ENCODE peak calls at places on chromosomes 13 and 19, in five cellular contexts. One of them, this sample, is unnamed. For H3K27me3 and H3K9me3, the result is how much of the 10 kb centered on the place peaks cover.

GRCh38 chr19:40807147-40808020 is 8.4 kb downstream of the EGLN2 start:
- DNase-seq in heart right ventricle: no peak
- DNase-seq in ascending aorta: no peak
- DNase-seq in endodermal cell: peak
- DNase-seq in CD4-positive, alpha-beta T cell: no peak
- DNase-seq in this sample: peak

GRCh38 chr13:100235311-100235901 is 146.5 kb downstream of the PCCA start:
- DNase-seq in heart right ventricle: peak
- DNase-seq in ascending aorta: no peak
- DNase-seq in endodermal cell: no peak
- DNase-seq in CD4-positive, alpha-beta T cell: no peak
- DNase-seq in this sample: peak

GRCh38 chr19:23283925-23284324 is 33.7 kb upstream of the ZNF724 start:
- DNase-seq in heart right ventricle: peak
- DNase-seq in ascending aorta: peak
- DNase-seq in endodermal cell: peak
- DNase-seq in CD4-positive, alpha-beta T cell: peak
- DNase-seq in this sample: peak

GRCh38 chr13:114202581-114202980 is 23.5 kb downstream of the CFAP97D2 start:
- DNase-seq in heart right ventricle: no peak
- DNase-seq in ascending aorta: no peak
- DNase-seq in endodermal cell: no peak
- DNase-seq in CD4-positive, alpha-beta T cell: no peak
- DNase-seq in this sample: no peak

GRCh38 chr13:34864650-34865049 is 77.4 kb upstream of the NBEA start:
- DNase-seq in heart right ventricle: no peak
- DNase-seq in ascending aorta: no peak
- DNase-seq in endodermal cell: no peak
- DNase-seq in CD4-positive, alpha-beta T cell: no peak
- DNase-seq in this sample: no peak

GRCh38 chr19:17091758-17092333 is 16.3 kb downstream of the MYO9B start:
- DNase-seq in heart right ventricle: no peak
- DNase-seq in ascending aorta: no peak
- DNase-seq in endodermal cell: no peak
- DNase-seq in CD4-positive, alpha-beta T cell: no peak
- DNase-seq in this sample: no peak

GRCh38 chr19:32647361-32647760 is 27.6 kb downstream of the ANKRD27 start:
- DNase-seq in heart right ventricle: no peak
- DNase-seq in ascending aorta: no peak
- DNase-seq in endodermal cell: no peak
- DNase-seq in CD4-positive, alpha-beta T cell: no peak
- DNase-seq in this sample: no peak

GRCh38 chr13:81133066-81133465 is 792.1 kb upstream of the SPRY2 start:
- DNase-seq in heart right ventricle: no peak
- DNase-seq in ascending aorta: no peak
- DNase-seq in endodermal cell: no peak
- DNase-seq in CD4-positive, alpha-beta T cell: no peak
- DNase-seq in this sample: no peak

GRCh38 chr19:58374200-58374599 is 6.6 kb downstream of the ZNF837 start:
- DNase-seq in heart right ventricle: no peak
- DNase-seq in ascending aorta: no peak
- DNase-seq in endodermal cell: no peak
- DNase-seq in CD4-positive, alpha-beta T cell: no peak
- DNase-seq in this sample: no peak

GRCh38 chr19:38049105-38049649 is 142.2 kb downstream of the SIPA1L3 start:
- DNase-seq in heart right ventricle: no peak
- DNase-seq in ascending aorta: no peak
- DNase-seq in endodermal cell: no peak
- DNase-seq in CD4-positive, alpha-beta T cell: peak
- DNase-seq in this sample: no peak

GRCh38 chr13:45238945-45239795 is 38.3 kb upstream of the KCTD4 start:
- DNase-seq in heart right ventricle: no peak
- DNase-seq in ascending aorta: no peak
- DNase-seq in endodermal cell: no peak
- DNase-seq in CD4-positive, alpha-beta T cell: no peak
- DNase-seq in this sample: peak

GRCh38 chr13:27001705-27002104 is 169.9 kb downstream of the USP12 start:
- DNase-seq in heart right ventricle: no peak
- DNase-seq in ascending aorta: peak
- DNase-seq in endodermal cell: no peak
- DNase-seq in CD4-positive, alpha-beta T cell: no peak
- DNase-seq in this sample: peak

GRCh38 chr13:41645313-41645712 is 188.0 kb downstream of the RGCC start:
- DNase-seq in heart right ventricle: no peak
- DNase-seq in ascending aorta: peak
- DNase-seq in endodermal cell: no peak
- DNase-seq in CD4-positive, alpha-beta T cell: no peak
- DNase-seq in this sample: peak

GRCh38 chr13:48500652-48501197 is 32.2 kb downstream of the RCBTB2 start:
- DNase-seq in heart right ventricle: no peak
- DNase-seq in ascending aorta: no peak
- DNase-seq in endodermal cell: no peak
- DNase-seq in CD4-positive, alpha-beta T cell: no peak
- DNase-seq in this sample: no peak

GRCh38 chr19:34416021-34416545 is 11.9 kb downstream of the PDCD2L start:
- DNase-seq in heart right ventricle: no peak
- DNase-seq in ascending aorta: peak
- DNase-seq in endodermal cell: no peak
- DNase-seq in CD4-positive, alpha-beta T cell: no peak
- DNase-seq in this sample: no peak
- H3K27me3 ChIP-seq in heart right ventricle: under half
- H3K27me3 ChIP-seq in ascending aorta: under half
- H3K27me3 ChIP-seq in endodermal cell: under half
- H3K27me3 ChIP-seq in CD4-positive, alpha-beta T cell: under half
- H3K27me3 ChIP-seq in this sample: under half

DNA sequence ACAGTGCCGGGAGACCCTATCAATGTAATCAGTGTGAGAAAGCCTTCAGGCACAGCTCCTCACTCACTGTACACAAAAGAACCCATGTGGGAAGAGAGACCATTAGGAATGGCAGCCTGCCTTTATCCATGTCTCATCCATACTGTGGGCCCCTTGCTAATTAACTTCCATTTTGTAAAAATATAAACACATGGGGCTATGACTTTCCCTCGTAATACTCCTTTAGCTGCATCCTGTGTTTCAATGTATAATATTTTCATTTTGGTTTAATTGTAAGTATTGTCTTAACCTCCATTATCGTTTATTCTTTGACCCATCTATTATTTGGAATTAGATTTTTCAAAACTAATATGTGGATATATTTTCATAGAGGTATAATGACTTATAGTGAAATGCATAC is 29.3 kb downstream of the ZNF333 start:
- DNase-seq in heart right ventricle: no peak
- DNase-seq in ascending aorta: no peak
- DNase-seq in endodermal cell: no peak
- DNase-seq in CD4-positive, alpha-beta T cell: no peak
- DNase-seq in this sample: no peak
- H3K9me3 ChIP-seq in heart right ventricle: half or more
- H3K9me3 ChIP-seq in ascending aorta: half or more
- H3K9me3 ChIP-seq in endodermal cell: half or more
- H3K9me3 ChIP-seq in CD4-positive, alpha-beta T cell: half or more
- H3K9me3 ChIP-seq in this sample: under half

GRCh38 chr19:1527650-1528309 is 3.9 kb downstream of the PLK5 start:
- DNase-seq in heart right ventricle: no peak
- DNase-seq in ascending aorta: no peak
- DNase-seq in endodermal cell: no peak
- DNase-seq in CD4-positive, alpha-beta T cell: no peak
- DNase-seq in this sample: no peak
- H3K27me3 ChIP-seq in heart right ventricle: half or more
- H3K27me3 ChIP-seq in ascending aorta: under half
- H3K27me3 ChIP-seq in endodermal cell: under half
- H3K27me3 ChIP-seq in CD4-positive, alpha-beta T cell: under half
- H3K27me3 ChIP-seq in this sample: under half

GRCh38 chr19:9461938-9462337 is 26.6 kb upstream of the ZNF266 start:
- DNase-seq in heart right ventricle: no peak
- DNase-seq in ascending aorta: no peak
- DNase-seq in endodermal cell: no peak
- DNase-seq in CD4-positive, alpha-beta T cell: no peak
- DNase-seq in this sample: no peak

GRCh38 chr19:9453953-9454352 is 18.6 kb upstream of the ZNF266 start:
- DNase-seq in heart right ventricle: no peak
- DNase-seq in ascending aorta: no peak
- DNase-seq in endodermal cell: no peak
- DNase-seq in CD4-positive, alpha-beta T cell: no peak
- DNase-seq in this sample: no peak

GRCh38 chr19:9456018-9456689 is 20.8 kb upstream of the ZNF266 start:
- DNase-seq in heart right ventricle: no peak
- DNase-seq in ascending aorta: no peak
- DNase-seq in endodermal cell: no peak
- DNase-seq in CD4-positive, alpha-beta T cell: no peak
- DNase-seq in this sample: no peak
- H3K9me3 ChIP-seq in heart right ventricle: under half
- H3K9me3 ChIP-seq in ascending aorta: under half
- H3K9me3 ChIP-seq in endodermal cell: half or more
- H3K9me3 ChIP-seq in CD4-positive, alpha-beta T cell: half or more
- H3K9me3 ChIP-seq in this sample: under half

DNA sequence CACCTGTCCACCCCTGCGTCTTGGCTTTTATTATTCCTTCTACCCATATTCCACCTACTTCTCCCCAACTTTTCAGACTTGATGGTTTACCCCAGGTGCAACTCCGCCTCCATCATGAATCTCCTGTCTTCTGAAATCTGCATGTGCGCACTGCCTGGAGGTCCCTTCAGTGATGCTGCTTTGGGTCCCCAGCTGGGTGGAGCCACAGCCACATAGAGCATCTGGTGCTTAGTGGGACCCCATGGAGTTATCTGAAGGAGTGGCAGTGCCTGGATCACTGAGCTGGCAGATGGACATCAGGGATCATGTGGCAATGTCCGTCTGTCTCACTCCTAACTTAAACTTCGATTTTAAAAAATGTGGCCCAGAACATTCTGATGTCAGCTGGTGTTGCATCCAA is 13.5 kb downstream of the ZNF536 start:
- DNase-seq in heart right ventricle: no peak
- DNase-seq in ascending aorta: peak
- DNase-seq in endodermal cell: peak
- DNase-seq in CD4-positive, alpha-beta T cell: no peak
- DNase-seq in this sample: no peak
- H3K27me3 ChIP-seq in heart right ventricle: under half
- H3K27me3 ChIP-seq in ascending aorta: under half
- H3K27me3 ChIP-seq in endodermal cell: under half
- H3K27me3 ChIP-seq in CD4-positive, alpha-beta T cell: under half
- H3K27me3 ChIP-seq in this sample: under half

GRCh38 chr19:21260164-21260847 is 68.9 kb downstream of the ZNF708 start:
- DNase-seq in heart right ventricle: no peak
- DNase-seq in ascending aorta: no peak
- DNase-seq in endodermal cell: no peak
- DNase-seq in CD4-positive, alpha-beta T cell: no peak
- DNase-seq in this sample: no peak

DNA sequence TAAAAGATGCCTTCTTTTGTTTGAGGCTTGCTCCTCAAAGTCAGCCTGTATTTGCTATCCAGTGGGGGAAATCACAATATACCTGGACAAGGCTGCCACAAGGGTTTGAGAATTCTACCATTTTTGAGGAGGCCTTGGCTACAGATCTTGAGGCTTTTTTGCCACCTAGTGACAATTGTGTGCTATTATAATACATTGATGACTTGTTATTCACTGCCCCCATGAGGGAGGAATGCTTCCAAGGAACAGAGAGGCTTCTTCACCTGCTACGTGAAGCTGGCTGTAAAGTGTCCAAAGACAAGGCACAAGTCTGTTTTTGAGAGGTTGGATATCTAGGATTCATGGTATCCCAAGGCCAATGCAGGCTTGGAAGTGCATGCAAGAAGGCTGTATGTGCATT is 72.5 kb downstream of the ZNF708 start:
- DNase-seq in heart right ventricle: no peak
- DNase-seq in ascending aorta: no peak
- DNase-seq in endodermal cell: peak
- DNase-seq in CD4-positive, alpha-beta T cell: no peak
- DNase-seq in this sample: no peak
- H3K9me3 ChIP-seq in heart right ventricle: under half
- H3K9me3 ChIP-seq in ascending aorta: under half
- H3K9me3 ChIP-seq in endodermal cell: half or more
- H3K9me3 ChIP-seq in CD4-positive, alpha-beta T cell: under half
- H3K9me3 ChIP-seq in this sample: under half

GRCh38 chr19:14950421-14950820 is 9.1 kb downstream of the OR7C2 start:
- DNase-seq in heart right ventricle: no peak
- DNase-seq in ascending aorta: no peak
- DNase-seq in endodermal cell: no peak
- DNase-seq in CD4-positive, alpha-beta T cell: no peak
- DNase-seq in this sample: no peak
- H3K27me3 ChIP-seq in heart right ventricle: under half
- H3K27me3 ChIP-seq in ascending aorta: under half
- H3K27me3 ChIP-seq in endodermal cell: under half
- H3K27me3 ChIP-seq in CD4-positive, alpha-beta T cell: under half
- H3K27me3 ChIP-seq in this sample: under half

DNA sequence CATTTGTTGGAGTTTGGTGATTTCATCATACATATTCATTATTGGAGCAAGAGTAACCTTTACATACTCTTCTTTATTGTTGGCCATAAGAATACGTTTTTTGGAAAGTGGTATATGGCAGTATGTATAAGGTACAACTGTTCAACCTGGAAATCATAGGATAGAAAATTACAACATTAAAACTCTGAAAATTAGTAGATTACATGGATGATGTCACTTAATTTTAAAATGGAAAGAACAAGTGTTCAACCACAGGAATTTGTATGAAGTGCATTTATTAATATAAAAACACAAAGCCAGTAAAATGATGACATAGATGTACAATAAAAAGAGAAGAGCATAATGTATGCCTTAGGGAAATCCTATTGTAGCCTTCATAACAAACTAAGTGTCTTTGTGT is 7.3 kb upstream of the ZNF155 start:
- DNase-seq in heart right ventricle: no peak
- DNase-seq in ascending aorta: no peak
- DNase-seq in endodermal cell: no peak
- DNase-seq in CD4-positive, alpha-beta T cell: no peak
- DNase-seq in this sample: no peak
- H3K9me3 ChIP-seq in heart right ventricle: under half
- H3K9me3 ChIP-seq in ascending aorta: half or more
- H3K9me3 ChIP-seq in endodermal cell: half or more
- H3K9me3 ChIP-seq in CD4-positive, alpha-beta T cell: under half
- H3K9me3 ChIP-seq in this sample: under half

This sample was measured in Caco-2.